ENCODE peak calls at places on chromosomes 3 and 15, in six cellular contexts. Q is psoas muscle, A is A549, F is heart right ventricle, C is body of pancreas, S is stomach. Z is an unnamed sample.

GRCh38 chr15:88378259-88378658 is 88.9 kb downstream of the MRPL46 start:
- DNase-seq in C (no peak), Q (no peak), S (no peak), F (no peak), A (no peak), Z (no peak)

GRCh38 chr15:90225504-90226234 is 8.1 kb downstream of the CIB1 start:
- DNase-seq in S (no peak), A (no peak), C (no peak), Q (no peak), F (no peak), Z (no peak)

GRCh38 chr3:114394551-114394950 is 100.7 kb downstream of the TIGIT start:
- DNase-seq in S (no peak), A (no peak), C (no peak), F (no peak), Q (no peak), Z (no peak)

GRCh38 chr3:149414557-149415231 is 37.2 kb upstream of the TM4SF1 start:
- DNase-seq in C (no peak), S (no peak), Q (no peak), F (no peak), A (no peak), Z (no peak)

GRCh38 chr3:9760779-9761505 is 8.8 kb downstream of the CAMK1 start:
- DNase-seq in Q (no peak), A (no peak), F (no peak), S (no peak), C (no peak), Z (no peak)

GRCh38 chr3:42067324-42067723 is 23.8 kb upstream of the TRAK1 start:
- DNase-seq in S (no peak), A (no peak), Q (no peak), C (no peak), F (peak; percentile 44), Z (no peak)

GRCh38 chr15:29039466-29040366 is 153.9 kb downstream of the APBA2 start:
- DNase-seq in F (no peak), C (no peak), A (no peak), S (no peak), Q (no peak), Z (no peak)

GRCh38 chr3:32613183-32613582 is 42.5 kb upstream of the DYNC1LI1 start:
- DNase-seq in Q (no peak), A (no peak), F (no peak), S (no peak), C (no peak), Z (no peak)

GRCh38 chr3:184389935-184390528 is 10.2 kb downstream of the CHRD start:
- DNase-seq in F (no peak), S (no peak), A (no peak), Q (no peak), C (no peak), Z (no peak)

GRCh38 chr3:100164730-100165129 is 50.4 kb upstream of the FILIP1L start:
- DNase-seq in F (no peak), C (no peak), Q (no peak), A (no peak), S (no peak), Z (no peak)
- H3K4me1 ChIP-seq in F (peaks cover 31% of the 10 kb centered on the region), C (no peaks in the 10 kb centered on the region), Q (peaks cover 69% of the 10 kb centered on the region), A (no peaks in the 10 kb centered on the region), S (peaks cover 3% of the 10 kb centered on the region), Z (no peaks in the 10 kb centered on the region)

GRCh38 chr15:96046620-96047240 is 283.8 kb upstream of the NR2F2 start:
- DNase-seq in A (no peak), F (no peak), C (no peak), S (no peak), Q (no peak), Z (no peak)

GRCh38 chr15:96049323-96049722 is 281.2 kb upstream of the NR2F2 start:
- DNase-seq in Q (no peak), C (no peak), S (peak; percentile 67), F (no peak), A (no peak), Z (no peak)

GRCh38 chr15:96049766-96050165 is 280.7 kb upstream of the NR2F2 start:
- DNase-seq in S (no peak), A (no peak), Q (no peak), F (no peak), C (no peak), Z (no peak)

GRCh38 chr15:96043586-96044171 is 286.8 kb upstream of the NR2F2 start:
- DNase-seq in F (no peak), A (no peak), S (no peak), Q (no peak), C (no peak), Z (no peak)

DNA sequence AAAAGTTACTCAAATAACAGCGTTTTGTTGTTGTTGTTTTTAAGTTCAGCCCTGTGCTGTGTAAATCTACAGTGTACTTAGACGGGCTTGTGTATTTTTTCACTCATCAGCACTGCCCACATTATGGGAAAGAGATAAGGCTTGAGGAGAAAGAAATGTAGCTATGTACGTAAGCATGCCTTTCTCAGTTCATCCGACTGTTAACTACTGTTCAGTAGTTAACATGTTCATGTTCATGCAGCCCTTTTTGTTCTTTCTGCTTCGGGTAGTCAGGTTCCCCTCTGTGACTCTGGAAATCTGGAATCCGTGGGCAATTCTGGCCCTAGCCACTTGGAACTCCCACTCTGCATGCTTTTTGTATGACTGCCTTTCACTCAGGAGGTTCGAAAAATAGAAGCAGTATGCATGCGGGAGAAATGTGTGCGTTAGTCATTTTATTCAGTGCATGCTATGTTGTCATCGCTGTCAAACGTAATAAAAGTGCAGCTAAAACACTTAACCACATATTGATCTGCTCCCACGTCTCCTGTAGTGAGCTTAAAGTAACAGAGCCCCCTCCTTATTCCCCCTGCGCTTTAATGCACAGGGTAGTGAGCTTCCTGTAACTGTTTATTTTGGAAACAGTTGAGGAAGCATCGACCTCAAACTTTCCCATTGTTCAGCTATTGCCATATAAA is 283.1 kb upstream of the NR2F2 start:
- DNase-seq in S (no peak), A (no peak), Q (no peak), C (no peak), F (peak; percentile 18), Z (no peak)
- TF ChIP-seq CTCF in S (no peak), A (no peak), Q (no peak), C (no peak), F (no peak), Z (no peak)

GRCh38 chr3:5014431-5014830 is 35.2 kb downstream of the BHLHE40 start:
- DNase-seq in F (no peak), C (no peak), S (no peak), Q (no peak), A (no peak), Z (no peak)
- H3K4me1 ChIP-seq in F (peaks cover 49% of the 10 kb centered on the region), C (peaks cover 36% of the 10 kb centered on the region), S (peaks cover 70% of the 10 kb centered on the region), Q (peaks cover 18% of the 10 kb centered on the region), A (peaks cover 78% of the 10 kb centered on the region), Z (no peaks in the 10 kb centered on the region)

GRCh38 chr3:66195347-66195783 is 25.4 kb upstream of the SLC25A26 start:
- DNase-seq in C (peak; percentile 64), F (peak; percentile 50), Q (peak; percentile 72), A (no peak), S (peak; percentile 66), Z (peak; percentile 50)

GRCh38 chr3:66199089-66199473 is 21.7 kb upstream of the SLC25A26 start:
- DNase-seq in Q (no peak), A (no peak), S (no peak), C (no peak), F (no peak), Z (no peak)

GRCh38 chr3:66200147-66200546 is 20.7 kb upstream of the SLC25A26 start:
- DNase-seq in A (no peak), Q (no peak), F (no peak), S (peak; percentile 29), C (no peak), Z (no peak)

GRCh38 chr3:66198437-66199088 is 22.2 kb upstream of the SLC25A26 start:
- DNase-seq in C (no peak), A (no peak), S (no peak), F (no peak), Q (no peak), Z (no peak)

DNA sequence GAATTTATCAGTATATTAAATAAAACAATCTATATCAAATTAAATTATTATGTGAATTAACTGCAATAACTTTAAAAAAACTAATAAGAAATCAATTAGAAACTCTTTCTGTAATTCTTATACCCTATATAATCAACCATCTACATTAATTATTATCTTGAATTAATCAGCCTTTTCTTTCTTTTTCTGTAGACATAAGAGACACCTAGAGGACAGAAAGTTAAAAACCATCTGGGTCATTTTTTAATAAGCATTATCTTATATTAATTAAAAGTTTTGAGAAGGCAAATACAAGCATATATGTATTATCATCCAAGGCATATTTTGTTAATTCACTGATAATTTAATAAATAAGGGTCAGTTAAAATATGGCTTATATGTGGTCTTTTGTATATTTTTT is 24.2 kb upstream of the SLC25A26 start:
- DNase-seq in C (no peak), F (no peak), A (no peak), Q (no peak), S (no peak), Z (no peak)
- TF ChIP-seq CTCF in C (peak; percentile 41), F (peak; percentile 63), A (peak; percentile 14), Q (peak; percentile 33), S (no peak), Z (peak; percentile 24)

GRCh38 chr15:62431391-62431790 is 266.3 kb upstream of the C2CD4B start:
- DNase-seq in C (no peak), F (no peak), Q (no peak), S (no peak), A (no peak), Z (no peak)
- H3K4me1 ChIP-seq in C (no peaks in the 10 kb centered on the region), F (peaks cover 28% of the 10 kb centered on the region), Q (peaks cover 51% of the 10 kb centered on the region), S (peaks cover 30% of the 10 kb centered on the region), A (no peaks in the 10 kb centered on the region), Z (no peaks in the 10 kb centered on the region)

DNA sequence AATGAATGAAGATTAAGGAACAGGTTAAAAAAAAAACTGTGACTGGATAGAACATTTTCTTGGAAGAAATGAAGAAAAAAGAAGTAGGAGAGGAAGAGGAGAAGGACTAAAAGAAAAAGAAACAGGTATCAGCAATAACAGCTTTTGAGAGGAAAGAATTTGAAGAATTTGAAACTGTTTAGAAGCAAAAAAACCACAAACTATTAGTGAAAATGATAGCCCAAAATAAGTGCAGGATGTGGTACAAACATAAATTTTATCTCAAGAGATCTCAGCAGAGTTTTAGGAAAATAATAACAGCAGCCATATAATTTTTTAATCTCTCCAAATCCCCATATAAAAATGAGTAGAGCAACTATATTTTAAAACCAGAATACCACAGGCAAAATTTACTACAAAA is 8.8 kb upstream of the A4GNT start:
- DNase-seq in C (no peak), A (no peak), S (no peak), Q (no peak), F (no peak), Z (no peak)
- TF ChIP-seq CTCF in C (no peak), A (no peak), S (no peak), Q (no peak), F (no peak), Z (no peak)